ENCODE peak calls at places on chromosomes 4 and X, in four cellular contexts. O is astrocyte, I is lower lobe of right lung, F is AG10803. G is an unnamed sample.

GRCh38 chr4:145988628-145989027 is 50.0 kb upstream of the ZNF827 start:
- DNase-seq in O (no peak), I (no peak), F (no peak), G (no peak)

GRCh38 chr4:158810487-158811215 is 41.8 kb downstream of the FNIP2 start:
- DNase-seq in O (peak; percentile 100), I (no peak), F (peak; percentile 99), G (peak; percentile 45)

GRCh38 chr4:38757945-38758344 is 24.8 kb downstream of the TLR10 start:
- DNase-seq in O (no peak), I (no peak), F (no peak), G (peak; percentile 42)

GRCh38 chr4:188262464-188262863 is 123.2 kb downstream of the TRIML1 start:
- DNase-seq in O (no peak), I (no peak), F (no peak), G (no peak)

GRCh38 chrX:49273181-49273727 is 3.7 kb downstream of the PPP1R3F start:
- DNase-seq in O (no peak), I (no peak), F (no peak), G (peak; percentile 45)

GRCh38 chrX:18415386-18415785 is 10.0 kb upstream of the CDKL5 start:
- DNase-seq in O (peak; percentile 12), I (no peak), F (no peak), G (peak; percentile 6)

GRCh38 chr4:118034061-118034785 is at the start of gene NDST3:
- DNase-seq in O (peak; percentile 65), I (peak; percentile 64), F (peak; percentile 31), G (peak; percentile 41)

GRCh38 chr4:148431401-148431800 is 10.8 kb downstream of the NR3C2 start:
- DNase-seq in O (no peak), I (no peak), F (no peak), G (peak; percentile 77)

GRCh38 chrX:118718737-118719136 is 8.7 kb upstream of the IL13RA1 start:
- DNase-seq in O (no peak), I (no peak), F (no peak), G (no peak)

GRCh38 chr4:150950657-150951056 is 64.4 kb downstream of the LRBA start:
- DNase-seq in O (no peak), I (no peak), F (peak; percentile 3), G (no peak)

GRCh38 chr4:74738756-74739155 is 55.6 kb downstream of the BTC start:
- DNase-seq in O (no peak), I (no peak), F (no peak), G (no peak)

GRCh38 chrX:24282381-24283121 is 31.3 kb downstream of the SUPT20HL2 start:
- DNase-seq in O (no peak), I (no peak), F (peak; percentile 53), G (no peak)

GRCh38 chr4:82896755-82897154 is 3.8 kb upstream of the THAP9 start:
- DNase-seq in O (no peak), I (no peak), F (no peak), G (no peak)

GRCh38 chrX:9995855-9996339 is 28.7 kb downstream of the CLDN34 start:
- DNase-seq in O (peak; percentile 68), I (peak; percentile 86), F (peak; percentile 87), G (peak; percentile 66)

GRCh38 chr4:176409627-176410026 is 89.9 kb downstream of the SPCS3 start:
- DNase-seq in O (peak; percentile 27), I (no peak), F (no peak), G (no peak)

GRCh38 chr4:8345946-8346814 is 76.6 kb downstream of the HTRA3 start:
- DNase-seq in O (no peak), I (no peak), F (no peak), G (no peak)

GRCh38 chr4:68338625-68339024 is 11.3 kb downstream of the YTHDC1 start:
- DNase-seq in O (no peak), I (no peak), F (no peak), G (no peak)
- H3K4me3 ChIP-seq in O (no peak overlapping the region), I (no peak overlapping the region), F (no peak overlapping the region), G (no peak overlapping the region)

DNA sequence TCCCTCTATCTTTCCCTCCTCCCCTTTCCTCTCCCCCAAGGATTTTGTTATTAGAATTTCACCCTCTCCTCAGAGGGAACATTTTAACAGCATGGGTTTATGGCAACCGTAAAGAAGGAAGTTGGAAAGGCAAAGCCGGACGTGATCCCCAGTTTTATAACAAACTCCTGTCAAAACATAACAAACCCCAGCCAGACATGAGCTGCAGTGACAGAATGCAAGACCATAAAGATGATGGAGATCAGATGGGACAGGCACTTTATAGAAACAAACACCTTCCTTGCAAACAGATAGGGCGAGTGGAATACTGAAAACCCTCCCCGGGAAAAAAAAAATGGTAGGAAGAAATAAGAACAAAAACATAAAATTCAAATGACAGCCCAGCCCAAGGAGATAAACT is 281.5 kb downstream of the LDB2 start:
- DNase-seq in O (no peak), I (no peak), F (no peak), G (no peak)
- H3K4me3 ChIP-seq in O (no peak overlapping the region), I (no peak overlapping the region), F (peak overlapping the region; percentile 32), G (no peak overlapping the region)

GRCh38 chrX:21658746-21659145 is 616 bp upstream of the KLHL34 start:
- DNase-seq in O (no peak), I (no peak), F (no peak), G (peak; percentile 87)
- H3K4me3 ChIP-seq in O (no peak overlapping the region), I (peak overlapping the region; percentile 17), F (peak overlapping the region; percentile 17), G (peak overlapping the region; percentile 62)

DNA sequence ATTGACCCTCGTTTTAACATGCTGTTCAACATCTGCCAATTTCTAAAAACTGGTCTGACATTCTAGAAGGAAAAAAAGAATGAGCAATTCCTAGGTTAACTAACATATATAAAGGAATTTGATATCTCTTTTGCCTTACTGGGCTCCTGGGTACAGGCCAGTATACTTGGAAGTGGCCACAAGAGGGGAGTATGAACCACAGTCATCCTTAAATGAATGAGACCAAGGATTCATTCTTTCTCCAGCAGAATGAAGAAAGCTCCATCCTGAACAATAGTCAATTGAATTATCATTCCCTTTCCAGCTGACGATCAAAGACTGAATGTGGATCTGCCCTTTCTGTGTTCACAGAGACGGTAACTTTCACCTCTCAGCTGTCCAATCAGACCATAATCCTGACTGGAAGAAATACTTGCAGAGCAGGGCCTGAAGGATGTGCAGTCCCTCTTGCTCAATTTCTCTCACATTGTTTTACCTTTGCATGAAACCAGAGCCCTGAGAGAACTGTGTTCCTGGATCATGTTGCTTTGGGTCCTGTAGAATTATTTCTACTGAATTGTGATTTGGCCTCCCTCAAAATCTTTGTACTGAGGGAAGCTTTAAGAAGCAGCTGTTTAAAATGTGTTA is 14.8 kb upstream of the SPARCL1 start:
- DNase-seq in O (peak; percentile 33), I (no peak), F (peak; percentile 58), G (peak; percentile 11)
- H3K4me3 ChIP-seq in O (no peak overlapping the region), I (no peak overlapping the region), F (no peak overlapping the region), G (no peak overlapping the region)

GRCh38 chrX:100410083-100410590 is at the start of gene PCDH19:
- DNase-seq in O (peak; percentile 7), I (peak; percentile 52), F (peak; percentile 46), G (peak; percentile 3)

GRCh38 chrX:100409316-100410082 is 574 bp downstream of the PCDH19 start:
- DNase-seq in O (no peak), I (no peak), F (no peak), G (no peak)

GRCh38 chrX:100411802-100412333 is 1.8 kb upstream of the PCDH19 start:
- DNase-seq in O (no peak), I (no peak), F (no peak), G (no peak)

GRCh38 chrX:100410901-100411801 is 1.1 kb upstream of the PCDH19 start:
- DNase-seq in O (no peak), I (no peak), F (no peak), G (no peak)

DNA sequence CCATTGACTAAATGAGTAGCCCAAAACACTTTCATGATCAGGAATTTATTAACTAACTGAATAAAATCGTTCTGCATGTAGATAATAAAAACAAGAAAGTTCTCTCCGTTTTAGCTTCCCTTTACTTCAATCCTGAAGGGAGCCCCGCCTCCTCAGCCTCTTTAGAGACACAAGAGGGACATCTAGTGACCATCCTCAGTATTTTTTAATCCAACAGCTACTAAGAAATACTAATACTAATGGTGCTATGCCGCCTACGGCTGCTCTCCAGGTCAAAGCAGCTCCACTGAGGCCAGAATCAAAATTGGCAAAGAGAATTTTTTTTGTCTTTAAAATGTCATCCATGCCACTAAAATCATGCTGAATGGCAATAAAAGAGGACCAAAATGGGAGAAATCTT is 3.2 kb upstream of the PCDH19 start:
- DNase-seq in O (peak; percentile 10), I (no peak), F (peak; percentile 49), G (peak; percentile 31)
- H3K4me3 ChIP-seq in O (no peak overlapping the region), I (no peak overlapping the region), F (no peak overlapping the region), G (no peak overlapping the region)

G was measured in small intestine.